ENCODE peak calls at places on chromosomes 6 and 20, in seven cellular contexts. P is G401, D is HEK293T, I is KG1, V is IMR-90, O is astrocyte, R is NAMALWA. C is an unnamed sample.

GRCh38 chr6:52663120-52663934 is 7.6 kb upstream of the TMEM14A start:
- DNase-seq in I (peak; percentile 78), D (peak; percentile 53), V (peak; percentile 80), O (peak; percentile 55), R (peak; percentile 87), P (peak; percentile 85), C (peak; percentile 29)

GRCh38 chr20:58818585-58819285 is 32.0 kb downstream of the GNAS-AS1 start:
- DNase-seq in V (peak; percentile 89), O (peak; percentile 97), D (no peak), P (no peak), R (no peak), I (no peak), C (no peak)

GRCh38 chr6:5763407-5763806 is 243.3 kb downstream of the NRN1 start:
- DNase-seq in V (peak; percentile 31), D (no peak), P (no peak), R (no peak), O (peak; percentile 14), I (no peak), C (no peak)

GRCh38 chr20:10667077-10667401 is 6.8 kb downstream of the JAG1 start:
- DNase-seq in I (no peak), P (peak; percentile 66), R (no peak), O (peak; percentile 62), D (no peak), V (no peak), C (no peak)

GRCh38 chr6:151180321-151180720 is 59.4 kb upstream of the AKAP12 start:
- DNase-seq in R (peak; percentile 30), V (no peak), D (no peak), I (no peak), P (no peak), O (no peak), C (no peak)

GRCh38 chr6:117344444-117345291 is 79.3 kb downstream of the VGLL2 start:
- DNase-seq in O (no peak), I (no peak), D (no peak), R (no peak), V (no peak), P (no peak), C (no peak)

GRCh38 chr20:49693435-49694171 is 20.1 kb downstream of the B4GALT5 start:
- DNase-seq in D (no peak), P (no peak), V (no peak), O (no peak), I (no peak), R (no peak), C (no peak)

GRCh38 chr6:2147737-2148448 is 97.5 kb downstream of the GMDS start:
- DNase-seq in D (no peak), P (no peak), V (peak; percentile 71), I (no peak), O (peak; percentile 36), R (no peak), C (no peak)

GRCh38 chr20:21184810-21185209 is 58.9 kb downstream of the KIZ start:
- DNase-seq in D (no peak), O (peak; percentile 11), P (no peak), V (peak; percentile 25), R (no peak), I (no peak), C (no peak)

GRCh38 chr20:19960745-19961144 is 56.4 kb upstream of the NAA20 start:
- DNase-seq in P (no peak), O (no peak), V (no peak), R (no peak), I (no peak), D (no peak), C (no peak)

GRCh38 chr20:10474606-10475184 is 39.6 kb downstream of the SLX4IP start:
- DNase-seq in V (no peak), I (no peak), O (no peak), R (no peak), P (no peak), D (no peak), C (no peak)

GRCh38 chr6:32410906-32411305 is 3.9 kb upstream of the BTNL2 start:
- DNase-seq in I (no peak), R (no peak), D (no peak), P (no peak), O (no peak), V (no peak), C (no peak)

GRCh38 chr20:16417001-16417400 is 156.2 kb downstream of the KIF16B start:
- DNase-seq in D (no peak), O (no peak), V (no peak), R (no peak), I (no peak), P (no peak), C (no peak)

GRCh38 chr6:156269751-156270369 is 507.3 kb upstream of the ARID1B start:
- DNase-seq in P (no peak), I (no peak), D (no peak), R (no peak), V (no peak), O (no peak), C (no peak)

GRCh38 chr20:33859751-33860150 is 48.6 kb downstream of the CHMP4B start:
- DNase-seq in D (no peak), R (no peak), I (no peak), V (no peak), O (no peak), P (no peak), C (no peak)

GRCh38 chr6:94893327-94893726 is 684.0 kb upstream of the MANEA start:
- DNase-seq in V (no peak), I (no peak), O (no peak), R (no peak), P (no peak), D (no peak), C (no peak)

GRCh38 chr20:58884966-58885365 is 32.5 kb downstream of the GNAS start:
- DNase-seq in I (no peak), R (no peak), O (no peak), V (no peak), D (no peak), P (no peak), C (no peak)

GRCh38 chr6:135183532-135184440 is 2.7 kb downstream of the MYB start:
- DNase-seq in P (peak; percentile 22), D (peak; percentile 72), V (peak; percentile 28), R (peak; percentile 94), I (peak; percentile 72), O (peak; percentile 9), C (no peak)

GRCh38 chr20:13995841-13996240 is 525 bp downstream of the MACROD2 start:
- DNase-seq in O (no peak), V (no peak), R (no peak), D (peak; percentile 50), I (no peak), P (peak; percentile 37), C (no peak)

GRCh38 chr6:9999806-10000205 is 415.1 kb downstream of the TFAP2A start:
- DNase-seq in V (no peak), I (no peak), R (no peak), P (no peak), O (no peak), D (no peak), C (no peak)

GRCh38 chr20:30500829-30501440 is 756.5 kb upstream of the DEFB115 start:
- DNase-seq in R (no peak), D (no peak), I (no peak), P (no peak), O (no peak), V (no peak), C (no peak)

GRCh38 chr6:158850807-158851115 is 31.6 kb upstream of the EZR start:
- DNase-seq in P (no peak), I (no peak), V (peak; percentile 28), D (no peak), R (no peak), O (no peak), C (no peak)

GRCh38 chr6:156865019-156865629 is 87.9 kb downstream of the ARID1B start:
- DNase-seq in I (no peak), P (no peak), V (peak; percentile 49), D (no peak), O (no peak), R (no peak), C (no peak)

C was measured in GM12891.